ENCODE peak calls at places on chromosomes 6 and 20, in five cellular contexts. K is ACHN; Q is breast epithelium; O is activated gamma-delta T cell treated with anti-CD3 and anti-CD28 coated beads, Interleukin-2, amount 50 U/mL, for 16 hours; H is NCI-H748 treated with DMSO at 0.1 percent for 48 hours. G is an unnamed sample.

GRCh38 chr6:818191-818590 is 125.3 kb upstream of the EXOC2 start:
- DNase-seq in K (no peak), Q (no peak), O (no peak), H (no peak), G (no peak)

GRCh38 chr6:166707045-166707444 is 80.0 kb upstream of the RPS6KA2 start:
- DNase-seq in K (peak), Q (no peak), O (no peak), H (peak), G (no peak)

GRCh38 chr6:105569706-105570105 is 166.8 kb upstream of the PREP start:
- DNase-seq in K (no peak), Q (no peak), O (no peak), H (no peak), G (no peak)

GRCh38 chr6:29510746-29511300 is 23.1 kb upstream of the MAS1L start:
- DNase-seq in K (no peak), Q (no peak), O (no peak), H (no peak), G (no peak)

GRCh38 chr20:46959081-46959692 is 64.5 kb downstream of the EYA2 start:
- DNase-seq in K (no peak), Q (no peak), O (no peak), H (no peak), G (no peak)

GRCh38 chr20:18738055-18738454 is 75.5 kb upstream of the SCP2D1 start:
- DNase-seq in K (no peak), Q (no peak), O (no peak), H (no peak), G (no peak)

GRCh38 chr6:30895343-30895742 is 11.0 kb downstream of the DDR1 start:
- DNase-seq in K (no peak), Q (no peak), O (no peak), H (no peak), G (no peak)

GRCh38 chr6:42742116-42742894 is 3.6 kb downstream of the TBCC start:
- DNase-seq in K (peak), Q (no peak), O (no peak), H (peak), G (no peak)

GRCh38 chr20:17613328-17614175 is 43.7 kb downstream of the DSTN start:
- DNase-seq in K (no peak), Q (peak), O (no peak), H (no peak), G (no peak)

GRCh38 chr20:22825076-22825475 is 210.0 kb upstream of the SSTR4 start:
- DNase-seq in K (no peak), Q (no peak), O (no peak), H (no peak), G (no peak)

GRCh38 chr6:104940881-104941693 is 15.8 kb upstream of the LIN28B start:
- DNase-seq in K (no peak), Q (no peak), O (no peak), H (no peak), G (no peak)

GRCh38 chr6:139722540-139722939 is 348.1 kb upstream of the CITED2 start:
- DNase-seq in K (no peak), Q (no peak), O (no peak), H (no peak), G (no peak)

GRCh38 chr6:153503810-153504209 is 372.7 kb upstream of the RGS17 start:
- DNase-seq in K (peak), Q (no peak), O (no peak), H (no peak), G (no peak)

GRCh38 chr6:70151616-70152015 is 151.3 kb downstream of the COL9A1 start:
- DNase-seq in K (no peak), Q (no peak), O (no peak), H (no peak), G (no peak)

GRCh38 chr6:139605350-139605749 is 230.9 kb upstream of the CITED2 start:
- DNase-seq in K (no peak), Q (no peak), O (no peak), H (no peak), G (no peak)

GRCh38 chr6:101146389-101146788 is 247.1 kb upstream of the GRIK2 start:
- DNase-seq in K (no peak), Q (no peak), O (no peak), H (no peak), G (no peak)

GRCh38 chr6:2563635-2564034 is 187.1 kb downstream of the MYLK4 start:
- DNase-seq in K (no peak), Q (no peak), O (no peak), H (no peak), G (no peak)

GRCh38 chr6:42960243-42961019 is at the start of gene GNMT:
- DNase-seq in K (peak), Q (peak), O (no peak), H (peak), G (no peak)

GRCh38 chr6:120451508-120451907 is 882.8 kb downstream of the TBC1D32 start:
- DNase-seq in K (no peak), Q (no peak), O (no peak), H (no peak), G (no peak)

GRCh38 chr6:160201056-160201455 is 57.6 kb downstream of the SLC22A2 start:
- DNase-seq in K (no peak), Q (no peak), O (no peak), H (no peak), G (no peak)

GRCh38 chr6:41122918-41123317 is 31.2 kb downstream of the TREML1 start:
- DNase-seq in K (no peak), Q (no peak), O (no peak), H (no peak), G (no peak)

GRCh38 chr6:108115598-108116058 is 41.1 kb upstream of the OSTM1 start:
- DNase-seq in K (peak), Q (no peak), O (no peak), H (peak), G (no peak)

GRCh38 chr20:22404609-22405170 is 179.7 kb downstream of the FOXA2 start:
- DNase-seq in K (no peak), Q (no peak), O (no peak), H (no peak), G (no peak)

GRCh38 chr6:150297327-150298028 is 71.3 kb upstream of the IYD start:
- DNase-seq in K (peak), Q (peak), O (no peak), H (no peak), G (no peak)

GRCh38 chr6:123030292-123030691 is 34.3 kb downstream of the CLVS2 start:
- DNase-seq in K (no peak), Q (no peak), O (no peak), H (no peak), G (no peak)

GRCh38 chr20:11777861-11778570 is 139.7 kb upstream of the BTBD3 start:
- DNase-seq in K (no peak), Q (no peak), O (no peak), H (peak), G (no peak)

GRCh38 chr20:47305667-47306066 is 50.8 kb downstream of the ZMYND8 start:
- DNase-seq in K (no peak), Q (no peak), O (no peak), H (no peak), G (peak)

GRCh38 chr6:131982740-131983259 is 31.6 kb upstream of the CCN2 start:
- DNase-seq in K (no peak), Q (no peak), O (no peak), H (no peak), G (no peak)